ENCODE peak calls at places on chromosome 15, in seven cellular contexts. R is HFF-Myc; I is stimulated activated naive CD4-positive, alpha-beta T cell treated with Interleukin-2 at 50 U/mL for 16 hours; W is T-cell; D is CD8-positive, alpha-beta memory T cell; Y is activated gamma-delta T cell treated with anti-CD3 and anti-CD28 coated beads, Interleukin-2, amount 50 U/mL, for 16 hours; B is substantia nigra. Z is an unnamed sample.

GRCh38 chr15:100880897-100881242 is 1.2 kb downstream of the ALDH1A3 start:
- DNase-seq in Y (no peak), R (no peak), B (no peak), D (no peak), I (no peak), W (no peak), Z (no peak)

GRCh38 chr15:75234191-75234810 is 23.8 kb upstream of the GOLGA6C start:
- DNase-seq in D (no peak), Y (no peak), I (no peak), W (no peak), B (no peak), R (no peak), Z (no peak)

GRCh38 chr15:74434260-74434915 is 630 bp upstream of the SEMA7A start:
- DNase-seq in Y (no peak), W (no peak), R (no peak), I (no peak), B (no peak), D (no peak), Z (no peak)

GRCh38 chr15:40963201-40963600 is 9.9 kb downstream of the CHAC1 start:
- DNase-seq in D (no peak), I (no peak), W (no peak), Y (no peak), R (no peak), B (no peak), Z (no peak)

GRCh38 chr15:52576692-52577091 is 7.9 kb upstream of the ARPP19 start:
- DNase-seq in R (no peak), Y (no peak), D (no peak), B (no peak), I (no peak), W (no peak), Z (no peak)

GRCh38 chr15:23504003-23504402 is 57.0 kb upstream of the GOLGA6L2 start:
- DNase-seq in B (no peak), Y (no peak), I (no peak), D (no peak), W (no peak), R (no peak), Z (no peak)

GRCh38 chr15:66708389-66708788 is 6.4 kb downstream of the SMAD6 start:
- DNase-seq in D (no peak), Y (no peak), W (no peak), R (no peak), I (no peak), B (no peak), Z (no peak)

GRCh38 chr15:33028495-33028894 is 166.0 kb downstream of the FMN1 start:
- DNase-seq in B (no peak), D (no peak), I (no peak), W (no peak), R (peak; percentile 75), Y (no peak), Z (no peak)

GRCh38 chr15:70563561-70564095 is 199.7 kb downstream of the UACA start:
- DNase-seq in I (no peak), R (no peak), Y (no peak), D (no peak), W (no peak), B (no peak), Z (no peak)

GRCh38 chr15:86849563-86849962 is 769.9 kb downstream of the AGBL1 start:
- DNase-seq in R (no peak), Y (no peak), I (no peak), B (no peak), D (no peak), W (no peak), Z (no peak)

GRCh38 chr15:100879046-100879445 is 585 bp upstream of the ALDH1A3 start:
- DNase-seq in D (no peak), W (no peak), Y (no peak), B (no peak), R (no peak), I (no peak), Z (no peak)

GRCh38 chr15:72680931-72681330 is 5.1 kb downstream of the HIGD2B start:
- DNase-seq in B (no peak), W (no peak), Y (no peak), R (no peak), I (no peak), D (no peak), Z (no peak)

GRCh38 chr15:52008326-52008697 is 10.7 kb upstream of the MAPK6 start:
- DNase-seq in W (no peak), Y (no peak), B (no peak), I (no peak), D (no peak), R (no peak), Z (no peak)

GRCh38 chr15:41832875-41833274 is 5.0 kb downstream of the JMJD7 start:
- DNase-seq in I (peak; percentile 25), Y (no peak), R (no peak), W (no peak), B (no peak), D (no peak), Z (no peak)

GRCh38 chr15:55742498-55742926 is 440 bp downstream of the PRTG start:
- DNase-seq in B (no peak), Y (no peak), R (no peak), I (no peak), D (no peak), W (no peak), Z (peak; percentile 14)

GRCh38 chr15:74185949-74186348 is 12.4 kb downstream of the ISLR start:
- DNase-seq in W (no peak), B (no peak), Y (no peak), I (no peak), D (no peak), R (no peak), Z (no peak)

GRCh38 chr15:71146597-71146996 is 31.3 kb downstream of the THSD4 start:
- DNase-seq in W (no peak), I (no peak), D (no peak), Y (no peak), B (no peak), R (no peak), Z (no peak)

GRCh38 chr15:60721232-60721576 is 242.3 kb upstream of the ICE2 start:
- DNase-seq in I (no peak), Y (no peak), D (no peak), B (no peak), R (no peak), W (no peak), Z (no peak)

GRCh38 chr15:45372032-45372995 is 6.0 kb downstream of the GATM start:
- DNase-seq in B (peak; percentile 65), D (no peak), I (no peak), W (no peak), R (no peak), Y (no peak), Z (no peak)

GRCh38 chr15:52262364-52262763 is 33.2 kb downstream of the MYO5C start:
- DNase-seq in R (no peak), I (no peak), Y (no peak), B (no peak), W (no peak), D (no peak), Z (no peak)

GRCh38 chr15:48680841-48681240 is 35.3 kb upstream of the FBN1 start:
- DNase-seq in B (no peak), Y (no peak), W (no peak), D (no peak), I (no peak), R (peak; percentile 69), Z (no peak)

GRCh38 chr15:40340740-40341400 is at the start of gene CCDC9B:
- DNase-seq in B (peak; percentile 89), I (no peak), W (no peak), Y (no peak), R (no peak), D (no peak), Z (no peak)

GRCh38 chr15:100330629-100331215 is 11.1 kb downstream of the ADAMTS17 start:
- DNase-seq in R (no peak), I (peak; percentile 4), Y (no peak), B (no peak), W (peak; percentile 48), D (no peak), Z (peak; percentile 18)

GRCh38 chr15:60301024-60301423 is 96.8 kb downstream of the ANXA2 start:
- DNase-seq in Y (no peak), R (no peak), W (no peak), D (no peak), B (no peak), I (no peak), Z (no peak)

GRCh38 chr15:74893627-74894026 is 3.8 kb downstream of the MPI start:
- DNase-seq in B (no peak), I (no peak), R (no peak), D (no peak), Y (no peak), W (no peak), Z (peak; percentile 49)

GRCh38 chr15:67548532-67548852 is 6.0 kb downstream of the MAP2K5 start:
- DNase-seq in D (no peak), R (no peak), B (no peak), W (no peak), I (no peak), Y (no peak), Z (no peak)

GRCh38 chr15:98894312-98894711 is 113.3 kb downstream of the PGPEP1L start:
- DNase-seq in W (no peak), B (no peak), R (no peak), D (no peak), I (no peak), Y (no peak), Z (no peak)

GRCh38 chr15:85753261-85753660 is 41.5 kb downstream of the KLHL25 start:
- DNase-seq in B (no peak), I (no peak), R (no peak), D (no peak), W (no peak), Y (no peak), Z (no peak)

GRCh38 chr15:40323953-40324937 is 753 bp downstream of the INAFM2 start:
- DNase-seq in D (no peak), W (no peak), R (no peak), I (no peak), B (no peak), Y (no peak), Z (no peak)

GRCh38 chr15:63156708-63157065 is 590 bp downstream of the RPS27L start:
- DNase-seq in B (peak; percentile 8), D (peak; percentile 8), I (peak; percentile 8), W (no peak), R (no peak), Y (no peak), Z (no peak)

GRCh38 chr15:32885711-32886110 is 167.9 kb downstream of the GREM1 start:
- DNase-seq in B (no peak), I (no peak), Y (no peak), W (no peak), D (no peak), R (no peak), Z (no peak)

GRCh38 chr15:72237286-72238224 is 6.6 kb upstream of the PKM start:
- DNase-seq in B (peak; percentile 4), Y (no peak), W (no peak), I (peak; percentile 76), D (peak; percentile 6), R (peak; percentile 95), Z (peak; percentile 76)

GRCh38 chr15:29014493-29014892 is 128.7 kb downstream of the APBA2 start:
- DNase-seq in R (no peak), W (no peak), D (no peak), B (no peak), Y (no peak), I (no peak), Z (no peak)

GRCh38 chr15:92425578-92426225 is 32.0 kb downstream of the ST8SIA2 start:
- DNase-seq in Y (no peak), B (no peak), W (no peak), D (no peak), R (no peak), I (no peak), Z (no peak)

Z was measured in activated T-helper 2 cell treated with anti-CD3 and anti-CD28 coated beads, Interferon-gamma antibody, Interleukin-2, Interleukin-4, amounts not matched to agents 10 μg/mL and 5 μg/mL and 100 μg/mL, durations not matched to agents 14 hours and 24 hours and 36 hours.